ENCODE peak calls at places on chromosomes 16 and 17, in five cellular contexts. One of them, this sample, is unnamed.
A peak's percentile ranks its signal among the peaks of the same experiment; 100 is the strongest.

GRCh38 chr17:59754547-59754946 is 47.1 kb downstream of the VMP1 start:
- DNase-seq in heart right ventricle: no peak
- DNase-seq in right atrium auricular region: no peak
- DNase-seq in neural progenitor cell: no peak
- DNase-seq in astrocyte: peak; percentile 99
- DNase-seq in this sample: peak; percentile 96

GRCh38 chr16:27781195-27781524 is 231.2 kb downstream of the KATNIP start:
- DNase-seq in heart right ventricle: peak; percentile 20
- DNase-seq in right atrium auricular region: peak; percentile 82
- DNase-seq in neural progenitor cell: no peak
- DNase-seq in astrocyte: peak; percentile 22
- DNase-seq in this sample: no peak

GRCh38 chr17:72373910-72374741 is 253.3 kb downstream of the SOX9 start:
- DNase-seq in heart right ventricle: no peak
- DNase-seq in right atrium auricular region: no peak
- DNase-seq in neural progenitor cell: peak; percentile 37
- DNase-seq in astrocyte: peak; percentile 50
- DNase-seq in this sample: no peak

GRCh38 chr16:17437142-17437720 is 33.5 kb downstream of the XYLT1 start:
- DNase-seq in heart right ventricle: no peak
- DNase-seq in right atrium auricular region: no peak
- DNase-seq in neural progenitor cell: no peak
- DNase-seq in astrocyte: no peak
- DNase-seq in this sample: no peak

GRCh38 chr16:27284865-27285675 is 16.5 kb upstream of the NSMCE1 start:
- DNase-seq in heart right ventricle: no peak
- DNase-seq in right atrium auricular region: peak; percentile 53
- DNase-seq in neural progenitor cell: no peak
- DNase-seq in astrocyte: no peak
- DNase-seq in this sample: no peak

GRCh38 chr17:31521632-31522283 is 130.3 kb downstream of the RAB11FIP4 start:
- DNase-seq in heart right ventricle: no peak
- DNase-seq in right atrium auricular region: no peak
- DNase-seq in neural progenitor cell: no peak
- DNase-seq in astrocyte: no peak
- DNase-seq in this sample: no peak

GRCh38 chr17:31529841-31530251 is 138.4 kb downstream of the RAB11FIP4 start:
- DNase-seq in heart right ventricle: no peak
- DNase-seq in right atrium auricular region: no peak
- DNase-seq in neural progenitor cell: no peak
- DNase-seq in astrocyte: no peak
- DNase-seq in this sample: no peak

GRCh38 chr17:31318298-31319190 is 2.9 kb downstream of the EVI2A start:
- DNase-seq in heart right ventricle: peak; percentile 49
- DNase-seq in right atrium auricular region: peak; percentile 76
- DNase-seq in neural progenitor cell: peak; percentile 18
- DNase-seq in astrocyte: peak; percentile 91
- DNase-seq in this sample: peak; percentile 86

GRCh38 chr16:73082608-73083007 is 34.7 kb upstream of the ZFHX3 start:
- DNase-seq in heart right ventricle: no peak
- DNase-seq in right atrium auricular region: no peak
- DNase-seq in neural progenitor cell: no peak
- DNase-seq in astrocyte: peak; percentile 90
- DNase-seq in this sample: peak; percentile 98

GRCh38 chr17:80826955-80827645 is 164.5 kb upstream of the CHMP6 start:
- DNase-seq in heart right ventricle: peak; percentile 23
- DNase-seq in right atrium auricular region: peak; percentile 90
- DNase-seq in neural progenitor cell: peak; percentile 39
- DNase-seq in astrocyte: peak; percentile 98
- DNase-seq in this sample: peak; percentile 86

GRCh38 chr16:75074920-75075687 is 41.5 kb downstream of the LDHD start:
- DNase-seq in heart right ventricle: no peak
- DNase-seq in right atrium auricular region: no peak
- DNase-seq in neural progenitor cell: no peak
- DNase-seq in astrocyte: no peak
- DNase-seq in this sample: no peak

GRCh38 chr17:69218986-69219385 is 9.6 kb downstream of the ABCA10 start:
- DNase-seq in heart right ventricle: no peak
- DNase-seq in right atrium auricular region: no peak
- DNase-seq in neural progenitor cell: no peak
- DNase-seq in astrocyte: no peak
- DNase-seq in this sample: peak; percentile 39

GRCh38 chr16:84593825-84594724 is 23.8 kb downstream of the COTL1 start:
- DNase-seq in heart right ventricle: no peak
- DNase-seq in right atrium auricular region: no peak
- DNase-seq in neural progenitor cell: no peak
- DNase-seq in astrocyte: no peak
- DNase-seq in this sample: no peak

GRCh38 chr16:64585367-64585766 is 536.5 kb downstream of the CDH11 start:
- DNase-seq in heart right ventricle: no peak
- DNase-seq in right atrium auricular region: no peak
- DNase-seq in neural progenitor cell: no peak
- DNase-seq in astrocyte: no peak
- DNase-seq in this sample: no peak

GRCh38 chr16:72829846-72830620 is 217.9 kb downstream of the ZFHX3 start:
- DNase-seq in heart right ventricle: no peak
- DNase-seq in right atrium auricular region: no peak
- DNase-seq in neural progenitor cell: no peak
- DNase-seq in astrocyte: peak; percentile 21
- DNase-seq in this sample: no peak

GRCh38 chr16:4172070-4172469 is 55.8 kb upstream of the ADCY9 start:
- DNase-seq in heart right ventricle: no peak
- DNase-seq in right atrium auricular region: no peak
- DNase-seq in neural progenitor cell: no peak
- DNase-seq in astrocyte: peak; percentile 67
- DNase-seq in this sample: peak; percentile 9

GRCh38 chr17:17749921-17750320 is 68.7 kb downstream of the RAI1 start:
- DNase-seq in heart right ventricle: peak; percentile 55
- DNase-seq in right atrium auricular region: no peak
- DNase-seq in neural progenitor cell: peak; percentile 90
- DNase-seq in astrocyte: no peak
- DNase-seq in this sample: peak; percentile 57

GRCh38 chr17:82497483-82498405 is 21.8 kb upstream of the FOXK2 start:
- DNase-seq in heart right ventricle: no peak
- DNase-seq in right atrium auricular region: no peak
- DNase-seq in neural progenitor cell: peak; percentile 76
- DNase-seq in astrocyte: peak; percentile 87
- DNase-seq in this sample: peak; percentile 20

GRCh38 chr17:35241520-35241919 is 1.4 kb upstream of the SLFN5 start:
- DNase-seq in heart right ventricle: no peak
- DNase-seq in right atrium auricular region: no peak
- DNase-seq in neural progenitor cell: no peak
- DNase-seq in astrocyte: no peak
- DNase-seq in this sample: no peak

GRCh38 chr17:48641541-48642058 is 15.4 kb upstream of the HOXB9 start:
- DNase-seq in heart right ventricle: no peak
- DNase-seq in right atrium auricular region: no peak
- DNase-seq in neural progenitor cell: peak; percentile 40
- DNase-seq in astrocyte: no peak
- DNase-seq in this sample: no peak

GRCh38 chr16:15857779-15858560 is 1.1 kb upstream of the MYH11 start:
- DNase-seq in heart right ventricle: peak; percentile 27
- DNase-seq in right atrium auricular region: no peak
- DNase-seq in neural progenitor cell: peak; percentile 73
- DNase-seq in astrocyte: peak; percentile 48
- DNase-seq in this sample: no peak

GRCh38 chr17:78583091-78583490 is 5.9 kb upstream of the DNAH17 start:
- DNase-seq in heart right ventricle: no peak
- DNase-seq in right atrium auricular region: no peak
- DNase-seq in neural progenitor cell: peak; percentile 31
- DNase-seq in astrocyte: no peak
- DNase-seq in this sample: no peak

GRCh38 chr16:9090101-9090959 is 1.1 kb upstream of the HAPSTR1 start:
- DNase-seq in heart right ventricle: peak; percentile 36
- DNase-seq in right atrium auricular region: peak; percentile 63
- DNase-seq in neural progenitor cell: peak; percentile 80
- DNase-seq in astrocyte: no peak
- DNase-seq in this sample: no peak

GRCh38 chr16:84832488-84833141 is 12.8 kb downstream of the CRISPLD2 start:
- DNase-seq in heart right ventricle: peak; percentile 75
- DNase-seq in right atrium auricular region: peak; percentile 98
- DNase-seq in neural progenitor cell: no peak
- DNase-seq in astrocyte: peak; percentile 94
- DNase-seq in this sample: no peak

GRCh38 chr16:52068447-52069074 is 478.4 kb downstream of the TOX3 start:
- DNase-seq in heart right ventricle: no peak
- DNase-seq in right atrium auricular region: no peak
- DNase-seq in neural progenitor cell: peak; percentile 72
- DNase-seq in astrocyte: no peak
- DNase-seq in this sample: peak; percentile 10

GRCh38 chr17:72545756-72546155 is 424.9 kb downstream of the SOX9 start:
- DNase-seq in heart right ventricle: no peak
- DNase-seq in right atrium auricular region: no peak
- DNase-seq in neural progenitor cell: no peak
- DNase-seq in astrocyte: no peak
- DNase-seq in this sample: no peak

GRCh38 chr16:89899879-89900481 is 18.7 kb upstream of the MC1R start:
- DNase-seq in heart right ventricle: no peak
- DNase-seq in right atrium auricular region: no peak
- DNase-seq in neural progenitor cell: no peak
- DNase-seq in astrocyte: no peak
- DNase-seq in this sample: no peak

GRCh38 chr17:15213381-15214087 is 51.6 kb downstream of the PMP22 start:
- DNase-seq in heart right ventricle: no peak
- DNase-seq in right atrium auricular region: no peak
- DNase-seq in neural progenitor cell: peak; percentile 68
- DNase-seq in astrocyte: no peak
- DNase-seq in this sample: no peak

GRCh38 chr16:3945751-3946603 is 65.5 kb upstream of the CREBBP start:
- DNase-seq in heart right ventricle: peak; percentile 34
- DNase-seq in right atrium auricular region: peak; percentile 71
- DNase-seq in neural progenitor cell: no peak
- DNase-seq in astrocyte: peak; percentile 97
- DNase-seq in this sample: peak; percentile 79

GRCh38 chr17:77037943-77038342 is 102.8 kb upstream of the SEC14L1 start:
- DNase-seq in heart right ventricle: no peak
- DNase-seq in right atrium auricular region: no peak
- DNase-seq in neural progenitor cell: no peak
- DNase-seq in astrocyte: no peak
- DNase-seq in this sample: no peak

GRCh38 chr17:77035526-77035925 is 105.2 kb upstream of the SEC14L1 start:
- DNase-seq in heart right ventricle: no peak
- DNase-seq in right atrium auricular region: no peak
- DNase-seq in neural progenitor cell: no peak
- DNase-seq in astrocyte: no peak
- DNase-seq in this sample: no peak

GRCh38 chr17:77034677-77035424 is 105.9 kb upstream of the SEC14L1 start:
- DNase-seq in heart right ventricle: no peak
- DNase-seq in right atrium auricular region: no peak
- DNase-seq in neural progenitor cell: no peak
- DNase-seq in astrocyte: no peak
- DNase-seq in this sample: no peak

GRCh38 chr17:77036136-77036840 is 104.5 kb upstream of the SEC14L1 start:
- DNase-seq in heart right ventricle: no peak
- DNase-seq in right atrium auricular region: no peak
- DNase-seq in neural progenitor cell: no peak
- DNase-seq in astrocyte: no peak
- DNase-seq in this sample: no peak

GRCh38 chr17:77036841-77037381 is 103.9 kb upstream of the SEC14L1 start:
- DNase-seq in heart right ventricle: no peak
- DNase-seq in right atrium auricular region: no peak
- DNase-seq in neural progenitor cell: no peak
- DNase-seq in astrocyte: peak; percentile 53
- DNase-seq in this sample: peak; percentile 55
- H3K27me3 ChIP-seq in heart right ventricle: peaks cover 25% of the 10 kb centered on the region
- H3K27me3 ChIP-seq in right atrium auricular region: no peaks in the 10 kb centered on the region
- H3K27me3 ChIP-seq in neural progenitor cell: no peaks in the 10 kb centered on the region
- H3K27me3 ChIP-seq in astrocyte: peaks cover 7% of the 10 kb centered on the region
- H3K27me3 ChIP-seq in this sample: peaks cover 4% of the 10 kb centered on the region

GRCh38 chr17:41880130-41880529 is 14.9 kb upstream of the KLHL11 start:
- DNase-seq in heart right ventricle: no peak
- DNase-seq in right atrium auricular region: no peak
- DNase-seq in neural progenitor cell: no peak
- DNase-seq in astrocyte: no peak
- DNase-seq in this sample: no peak
- H3K27me3 ChIP-seq in heart right ventricle: no peaks in the 10 kb centered on the region
- H3K27me3 ChIP-seq in right atrium auricular region: no peaks in the 10 kb centered on the region
- H3K27me3 ChIP-seq in neural progenitor cell: no peaks in the 10 kb centered on the region
- H3K27me3 ChIP-seq in astrocyte: no peaks in the 10 kb centered on the region
- H3K27me3 ChIP-seq in this sample: no peaks in the 10 kb centered on the region

DNA sequence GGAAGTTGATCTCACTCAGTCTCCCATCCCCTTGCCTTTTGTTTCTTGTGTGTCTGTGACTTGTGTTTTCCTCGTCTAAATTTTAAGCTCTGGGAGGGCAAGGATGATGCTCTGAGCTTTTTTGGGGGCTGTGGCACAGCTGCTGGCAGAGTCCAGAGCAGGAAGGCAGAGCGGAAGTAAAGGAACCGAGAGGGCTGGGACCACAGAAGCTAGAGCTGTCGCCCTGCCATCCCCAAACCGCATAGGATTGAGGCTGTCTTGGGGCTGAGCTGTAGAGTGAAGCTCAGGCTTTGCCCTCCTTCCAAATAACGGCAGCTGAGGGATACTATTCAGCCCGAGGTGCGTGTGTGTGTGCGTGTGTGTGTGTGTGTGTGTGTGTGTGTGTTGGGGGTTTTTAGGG is 3.8 kb upstream of the DNAH2 start:
- DNase-seq in heart right ventricle: no peak
- DNase-seq in right atrium auricular region: no peak
- DNase-seq in neural progenitor cell: no peak
- DNase-seq in astrocyte: no peak
- DNase-seq in this sample: no peak
- H3K27me3 ChIP-seq in heart right ventricle: peaks cover 52% of the 10 kb centered on the region
- H3K27me3 ChIP-seq in right atrium auricular region: no peaks in the 10 kb centered on the region
- H3K27me3 ChIP-seq in neural progenitor cell: peaks cover 18% of the 10 kb centered on the region
- H3K27me3 ChIP-seq in astrocyte: peaks cover 33% of the 10 kb centered on the region
- H3K27me3 ChIP-seq in this sample: no peaks in the 10 kb centered on the region

GRCh38 chr17:74694081-74694480 is 18.6 kb downstream of the CD300LF start:
- DNase-seq in heart right ventricle: no peak
- DNase-seq in right atrium auricular region: no peak
- DNase-seq in neural progenitor cell: no peak
- DNase-seq in astrocyte: no peak
- DNase-seq in this sample: no peak
- H3K27me3 ChIP-seq in heart right ventricle: peaks cover 17% of the 10 kb centered on the region
- H3K27me3 ChIP-seq in right atrium auricular region: no peaks in the 10 kb centered on the region
- H3K27me3 ChIP-seq in neural progenitor cell: peaks cover 26% of the 10 kb centered on the region
- H3K27me3 ChIP-seq in astrocyte: no peaks in the 10 kb centered on the region
- H3K27me3 ChIP-seq in this sample: peaks cover 1% of the 10 kb centered on the region

GRCh38 chr17:33175565-33175964 is 117.5 kb downstream of the ASIC2 start:
- DNase-seq in heart right ventricle: no peak
- DNase-seq in right atrium auricular region: no peak
- DNase-seq in neural progenitor cell: no peak
- DNase-seq in astrocyte: peak; percentile 32
- DNase-seq in this sample: no peak
- H3K27me3 ChIP-seq in heart right ventricle: peaks cover 53% of the 10 kb centered on the region
- H3K27me3 ChIP-seq in right atrium auricular region: no peaks in the 10 kb centered on the region
- H3K27me3 ChIP-seq in neural progenitor cell: peaks cover 9% of the 10 kb centered on the region
- H3K27me3 ChIP-seq in astrocyte: peaks cover 2% of the 10 kb centered on the region
- H3K27me3 ChIP-seq in this sample: no peaks in the 10 kb centered on the region

DNA sequence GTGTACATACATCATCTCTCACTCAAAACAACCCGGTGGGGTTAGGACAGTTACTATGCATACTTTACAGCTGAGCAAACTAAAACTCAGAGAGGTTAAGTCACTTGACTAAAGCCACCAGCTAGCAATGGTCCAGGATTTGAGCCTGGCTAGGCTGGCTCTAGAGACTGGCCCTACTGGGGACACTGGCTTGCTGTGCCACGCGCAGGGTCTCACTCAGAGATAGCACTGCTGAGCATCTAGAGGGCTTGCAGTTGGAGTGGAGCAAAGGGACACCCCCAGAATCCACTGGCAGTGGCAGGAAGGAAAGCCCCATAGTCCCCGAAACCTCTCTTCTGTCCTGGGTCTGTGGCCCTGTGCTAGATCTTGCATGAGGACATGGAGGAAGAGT is 11.1 kb downstream of the SAMD14 start:
- DNase-seq in heart right ventricle: no peak
- DNase-seq in right atrium auricular region: no peak
- DNase-seq in neural progenitor cell: no peak
- DNase-seq in astrocyte: no peak
- DNase-seq in this sample: no peak
- H3K27me3 ChIP-seq in heart right ventricle: no peaks in the 10 kb centered on the region
- H3K27me3 ChIP-seq in right atrium auricular region: no peaks in the 10 kb centered on the region
- H3K27me3 ChIP-seq in neural progenitor cell: peaks cover 29% of the 10 kb centered on the region
- H3K27me3 ChIP-seq in astrocyte: no peaks in the 10 kb centered on the region
- H3K27me3 ChIP-seq in this sample: no peaks in the 10 kb centered on the region